ENCODE peak calls at places on chromosomes 7 and 10, in seven cellular contexts. N is aorta; B is retina; E is stimulated activated naive CD8-positive, alpha-beta T cell treated with anti-CD3 and anti-CD28 coated beads, Interleukin-15, amount 100 ng/mL, for 72 hours; F is sigmoid colon; Q is A549; I is amniotic stem cell. T is an unnamed sample.

GRCh38 chr7:34069676-34070075 is 164.3 kb downstream of the BMPER start:
- DNase-seq in N (no peak), B (no peak), E (no peak), F (no peak), Q (peak; percentile 47), I (no peak), T (no peak)

GRCh38 chr7:83065714-83066113 is 97.0 kb downstream of the PCLO start:
- DNase-seq in N (no peak), B (peak; percentile 24), E (no peak), F (no peak), Q (no peak), I (no peak), T (no peak)

GRCh38 chr7:139576179-139576973 is 52.9 kb downstream of the CLEC2L start:
- DNase-seq in N (no peak), B (no peak), E (no peak), F (no peak), Q (no peak), I (no peak), T (no peak)

GRCh38 chr10:77458986-77459590 is 178.5 kb downstream of the KCNMA1 start:
- DNase-seq in N (no peak), B (no peak), E (no peak), F (no peak), Q (no peak), I (no peak), T (no peak)

GRCh38 chr7:151315038-151315655 is 26.5 kb upstream of the NUB1 start:
- DNase-seq in N (peak; percentile 71), B (peak; percentile 73), E (peak; percentile 69), F (peak; percentile 84), Q (peak; percentile 78), I (peak; percentile 42), T (no peak)

GRCh38 chr7:117645456-117646181 is 165.8 kb downstream of the CFTR start:
- DNase-seq in N (no peak), B (no peak), E (no peak), F (no peak), Q (no peak), I (no peak), T (no peak)

GRCh38 chr10:43865275-43866135 is 216.8 kb upstream of the ZNF32 start:
- DNase-seq in N (no peak), B (no peak), E (no peak), F (no peak), Q (no peak), I (no peak), T (no peak)

GRCh38 chr7:29807179-29807841 is 1.0 kb downstream of the WIPF3 start:
- DNase-seq in N (no peak), B (peak; percentile 34), E (no peak), F (no peak), Q (peak; percentile 58), I (no peak), T (peak; percentile 24)

GRCh38 chr10:88261152-88261551 is 322.0 kb downstream of the RNLS start:
- DNase-seq in N (no peak), B (no peak), E (no peak), F (no peak), Q (no peak), I (no peak), T (no peak)

GRCh38 chr7:24038993-24039392 is 245.0 kb upstream of the NPY start:
- DNase-seq in N (no peak), B (no peak), E (no peak), F (no peak), Q (no peak), I (no peak), T (no peak)

GRCh38 chr7:84781838-84782237 is 405.0 kb downstream of the SEMA3D start:
- DNase-seq in N (no peak), B (no peak), E (no peak), F (no peak), Q (no peak), I (no peak), T (no peak)

GRCh38 chr7:16356241-16356958 is 64.9 kb downstream of the CRPPA start:
- DNase-seq in N (no peak), B (no peak), E (no peak), F (no peak), Q (no peak), I (no peak), T (no peak)

GRCh38 chr10:61835069-61835908 is 66.2 kb upstream of the ARID5B start:
- DNase-seq in N (no peak), B (no peak), E (no peak), F (no peak), Q (peak; percentile 13), I (no peak), T (no peak)

GRCh38 chr7:39428221-39428620 is 138.0 kb upstream of the YAE1 start:
- DNase-seq in N (no peak), B (no peak), E (no peak), F (no peak), Q (no peak), I (no peak), T (no peak)